ENCODE peak calls at places on chromosome 21, in seven cellular contexts. I is stimulated activated CD4-positive, alpha-beta T cell treated with anti-CD3 and anti-CD28 coated beads, Interleukin-4, amount 100 ng/mL, for 24 hours; S is HTR-8/SVneo; E is M059J; B is brain microvascular endothelial cell; C is Right ventricle myocardium inferior; V is stomach. Y is an unnamed sample.

GRCh38 chr21:46205766-46206162 is 21.5 kb upstream of the SPATC1L start:
- DNase-seq in I (no peak), S (no peak), E (no peak), B (no peak), C (no peak), V (no peak), Y (no peak)

GRCh38 chr21:45509566-45510465 is 32.4 kb downstream of the SLC19A1 start:
- DNase-seq in I (no peak), S (no peak), E (no peak), B (no peak), C (peak), V (no peak), Y (no peak)

GRCh38 chr21:20822559-20823133 is 175.6 kb upstream of the NCAM2 start:
- DNase-seq in I (no peak), S (no peak), E (no peak), B (no peak), C (no peak), V (no peak), Y (no peak)

GRCh38 chr21:36747815-36748381 is 49.0 kb downstream of the SIM2 start:
- DNase-seq in I (peak), S (peak), E (peak), B (peak), C (no peak), V (no peak), Y (no peak)

GRCh38 chr21:35010450-35010849 is 38.7 kb downstream of the RUNX1 start:
- DNase-seq in I (no peak), S (no peak), E (no peak), B (no peak), C (no peak), V (no peak), Y (no peak)

GRCh38 chr21:45108808-45109800 is 34.7 kb downstream of the ADARB1 start:
- DNase-seq in I (no peak), S (no peak), E (no peak), B (no peak), C (no peak), V (no peak), Y (no peak)

GRCh38 chr21:41169701-41170100 is 1.7 kb downstream of the BACE2 start:
- DNase-seq in I (no peak), S (no peak), E (peak), B (no peak), C (no peak), V (no peak), Y (no peak)

GRCh38 chr21:43719748-43720538 is 1.0 kb downstream of the PDXK start:
- DNase-seq in I (no peak), S (no peak), E (no peak), B (no peak), C (peak), V (peak), Y (no peak)

GRCh38 chr21:38807481-38807880 is 1.8 kb downstream of the ETS2 start:
- DNase-seq in I (no peak), S (no peak), E (no peak), B (no peak), C (no peak), V (no peak), Y (no peak)

GRCh38 chr21:31098576-31099005 is 60.3 kb upstream of the KRTAP19-8 start:
- DNase-seq in I (peak), S (peak), E (peak), B (peak), C (peak), V (peak), Y (peak)

GRCh38 chr21:45350206-45350854 is 54.6 kb upstream of the COL18A1 start:
- DNase-seq in I (no peak), S (no peak), E (no peak), B (no peak), C (no peak), V (no peak), Y (no peak)

GRCh38 chr21:37762606-37763005 is 153.7 kb downstream of the KCNJ6 start:
- DNase-seq in I (no peak), S (no peak), E (no peak), B (no peak), C (no peak), V (no peak), Y (no peak)

GRCh38 chr21:39082656-39083376 is 100.4 kb downstream of the PSMG1 start:
- DNase-seq in I (no peak), S (no peak), E (peak), B (no peak), C (no peak), V (peak), Y (peak)

GRCh38 chr21:44898851-44899767 is 21.6 kb downstream of the ITGB2 start:
- DNase-seq in I (no peak), S (no peak), E (no peak), B (no peak), C (peak), V (no peak), Y (no peak)

GRCh38 chr21:38297193-38297592 is 40.4 kb downstream of the KCNJ15 start:
- DNase-seq in I (no peak), S (no peak), E (peak), B (peak), C (peak), V (no peak), Y (no peak)

GRCh38 chr21:38120984-38121855 is 135.6 kb upstream of the KCNJ15 start:
- DNase-seq in I (no peak), S (no peak), E (no peak), B (no peak), C (no peak), V (no peak), Y (no peak)

GRCh38 chr21:44531606-44532128 is 8.3 kb downstream of the KRTAP10-1 start:
- DNase-seq in I (no peak), S (no peak), E (no peak), B (no peak), C (no peak), V (no peak), Y (no peak)

GRCh38 chr21:26794597-26795397 is 50.4 kb downstream of the ADAMTS1 start:
- DNase-seq in I (no peak), S (no peak), E (no peak), B (no peak), C (no peak), V (no peak), Y (no peak)

Y was measured in renal cortical epithelial cell.